ENCODE peak calls at places on chromosomes 11 and 22, in six cellular contexts. P is ovary, O is hepatocyte, U is H9, D is psoas muscle, H is cardiac muscle cell. Q is an unnamed sample. For H3K4me1, the result is how much of the 10 kb centered on the place peaks cover.

GRCh38 chr22:49647346-49648026 is 180.2 kb downstream of the BRD1 start:
- DNase-seq in U (no peak), P (no peak), D (no peak), O (no peak), H (no peak), Q (no peak)

GRCh38 chr22:48784701-48785503 is 1042.8 kb downstream of the BRD1 start:
- DNase-seq in H (no peak), P (no peak), O (no peak), D (no peak), U (no peak), Q (no peak)

GRCh38 chr22:48944756-48945620 is 882.7 kb downstream of the BRD1 start:
- DNase-seq in P (no peak), U (peak), H (no peak), O (no peak), D (no peak), Q (no peak)

GRCh38 chr11:57482782-57483569 is 22.6 kb downstream of the RTN4RL2 start:
- DNase-seq in U (peak), O (peak), P (peak), D (peak), H (peak), Q (peak)

GRCh38 chr22:44455151-44455962 is 42.7 kb downstream of the RTL6 start:
- DNase-seq in U (no peak), O (no peak), H (no peak), D (no peak), P (no peak), Q (no peak)

GRCh38 chr11:65932558-65932919 is 12.7 kb upstream of the TSGA10IP start:
- DNase-seq in P (no peak), H (peak), U (peak), D (no peak), O (no peak), Q (peak)

GRCh38 chr11:132648841-132649240 is 883.5 kb downstream of the OPCML start:
- DNase-seq in D (no peak), H (no peak), O (no peak), P (no peak), U (no peak), Q (no peak)

GRCh38 chr11:126755494-126755893 is 245.1 kb downstream of the KIRREL3 start:
- DNase-seq in P (no peak), D (no peak), H (no peak), U (no peak), O (no peak), Q (no peak)

GRCh38 chr22:50715250-50715649 is 22.8 kb upstream of the ACR start:
- DNase-seq in U (no peak), H (no peak), O (no peak), D (no peak), P (no peak), Q (no peak)

GRCh38 chr22:31344369-31345330 is 1.5 kb downstream of the PATZ1 start:
- DNase-seq in O (peak), U (peak), P (peak), D (peak), H (peak), Q (no peak)

GRCh38 chr22:28813772-28814518 is 13.6 kb upstream of the XBP1 start:
- DNase-seq in O (peak), P (no peak), D (no peak), H (no peak), U (no peak), Q (no peak)

GRCh38 chr11:117792241-117792640 is 4.8 kb downstream of the DSCAML1 start:
- DNase-seq in O (no peak), H (no peak), P (no peak), D (no peak), U (no peak), Q (no peak)

GRCh38 chr11:83011333-83012167 is 60.1 kb downstream of the RAB30 start:
- DNase-seq in H (no peak), U (no peak), D (no peak), P (no peak), O (no peak), Q (peak)

GRCh38 chr11:64600281-64600992 is 9.4 kb downstream of the SLC22A12 start:
- DNase-seq in O (no peak), D (peak), P (peak), U (no peak), H (no peak), Q (no peak)

GRCh38 chr11:116725434-116726221 is 47.2 kb downstream of the BUD13 start:
- DNase-seq in H (no peak), U (no peak), O (no peak), P (no peak), D (no peak), Q (no peak)

GRCh38 chr11:45104006-45104789 is 42.2 kb upstream of the PRDM11 start:
- DNase-seq in D (no peak), U (no peak), H (no peak), P (no peak), O (peak), Q (no peak)

GRCh38 chr11:113147249-113147648 is 167.1 kb upstream of the TTC12 start:
- DNase-seq in O (no peak), H (peak), P (no peak), D (no peak), U (peak), Q (peak)

DNA sequence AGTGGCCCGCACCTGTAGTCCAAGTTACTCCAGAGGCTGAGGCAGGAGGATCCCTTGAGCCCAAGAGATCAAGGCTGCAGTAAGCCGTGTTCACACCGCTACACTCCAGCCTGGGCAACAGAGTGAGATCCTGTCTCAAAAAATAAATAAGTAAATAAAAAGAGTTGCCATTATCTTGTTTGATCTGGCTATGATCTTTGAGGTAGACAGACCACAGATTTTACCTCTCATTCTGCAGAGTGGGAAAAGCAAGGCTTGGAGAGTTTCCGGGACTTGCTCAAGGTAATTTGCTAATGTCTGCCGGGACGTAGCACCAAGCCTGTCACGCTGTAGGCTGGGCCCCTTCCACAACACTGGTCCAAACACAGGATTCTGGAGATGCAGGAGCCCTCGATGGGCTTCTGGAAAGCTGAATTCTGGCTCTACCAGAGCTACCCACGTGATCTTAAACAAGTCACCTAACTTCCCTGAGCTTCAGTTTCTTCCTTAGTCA is 6.8 kb downstream of the GRAP2 start:
- DNase-seq in U (no peak), P (no peak), D (no peak), O (no peak), H (no peak), Q (no peak)
- H3K4me1 ChIP-seq in U (under half), P (under half), D (under half), O (under half), H (under half), Q (under half)

GRCh38 chr11:120810251-120810650 is 213.7 kb upstream of the TBCEL start:
- DNase-seq in O (no peak), P (no peak), U (no peak), D (no peak), H (no peak), Q (no peak)

GRCh38 chr11:120801801-120802689 is 221.9 kb upstream of the TBCEL start:
- DNase-seq in O (peak), H (peak), U (peak), D (no peak), P (peak), Q (peak)

GRCh38 chr11:120808616-120809050 is 215.3 kb upstream of the TBCEL start:
- DNase-seq in D (no peak), H (no peak), O (no peak), U (no peak), P (no peak), Q (no peak)

GRCh38 chr11:120807414-120808150 is 216.3 kb upstream of the TBCEL start:
- DNase-seq in U (peak), D (no peak), H (no peak), O (peak), P (no peak), Q (no peak)

DNA sequence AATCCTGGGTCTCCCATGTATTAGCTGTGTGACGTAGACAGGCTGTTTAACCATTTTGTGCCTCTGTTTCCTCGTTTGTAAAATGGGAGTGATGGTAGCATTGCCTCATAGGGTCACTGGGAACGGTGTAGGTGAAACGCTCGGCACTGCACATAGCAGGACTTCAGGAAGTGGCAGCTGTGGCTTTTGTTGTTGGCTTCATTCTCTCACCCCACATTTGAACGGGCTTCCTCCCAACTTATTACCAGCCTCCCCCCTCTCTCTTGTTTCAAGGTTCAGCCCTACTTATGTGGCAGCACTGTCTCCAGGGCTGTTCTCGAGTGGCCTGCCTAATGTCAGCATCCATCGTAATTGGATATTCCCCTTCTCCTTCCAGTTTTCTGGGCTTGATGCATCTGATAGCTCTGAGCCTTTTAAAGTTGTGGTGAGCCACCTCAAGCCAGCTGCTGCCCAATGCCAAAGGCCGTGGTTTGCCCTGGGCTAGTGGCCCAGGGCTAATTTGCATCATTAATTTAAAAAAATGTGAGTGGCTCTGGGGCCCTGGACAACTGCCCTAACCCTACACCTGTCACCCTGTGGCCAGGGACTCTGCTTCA is 217.8 kb upstream of the TBCEL start:
- DNase-seq in U (no peak), D (no peak), P (no peak), H (no peak), O (no peak), Q (peak)
- H3K4me1 ChIP-seq in U (under half), D (under half), P (under half), H (under half), O (under half), Q (under half)

GRCh38 chr11:79083346-79083745 is 357.5 kb downstream of the TENM4 start:
- DNase-seq in O (no peak), P (no peak), D (no peak), U (no peak), H (no peak), Q (no peak)

GRCh38 chr11:79086056-79086455 is 354.8 kb downstream of the TENM4 start:
- DNase-seq in H (no peak), O (no peak), P (no peak), U (no peak), D (no peak), Q (peak)

GRCh38 chr11:79082920-79083319 is 357.9 kb downstream of the TENM4 start:
- DNase-seq in O (no peak), U (no peak), P (no peak), D (no peak), H (no peak), Q (no peak)

GRCh38 chr11:79082280-79082679 is 358.6 kb downstream of the TENM4 start:
- DNase-seq in U (no peak), P (no peak), D (no peak), H (no peak), O (no peak), Q (no peak)

DNA sequence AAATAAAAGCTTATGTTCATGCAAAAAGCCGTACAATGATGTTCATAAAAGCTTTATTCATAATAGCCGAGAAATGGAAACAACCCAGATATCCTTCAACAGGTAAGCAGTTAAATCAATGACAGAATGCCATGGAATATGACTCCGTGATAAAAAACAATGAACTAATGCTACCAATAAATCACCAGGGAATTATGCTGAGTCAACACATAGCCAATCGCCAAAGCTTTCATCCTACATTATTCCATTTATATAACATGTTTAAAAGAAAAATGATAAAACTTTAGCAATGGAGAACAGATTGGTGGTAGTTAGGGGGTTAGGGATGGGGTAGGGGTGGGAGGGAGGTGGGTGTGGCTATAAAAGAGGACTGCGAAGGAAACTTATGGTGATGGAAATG is 356.4 kb downstream of the TENM4 start:
- DNase-seq in U (no peak), O (no peak), P (no peak), D (no peak), H (no peak), Q (no peak)
- H3K4me1 ChIP-seq in U (under half), O (under half), P (under half), D (under half), H (under half), Q (half or more)

GRCh38 chr22:47388778-47389177 is 626.3 kb downstream of the TBC1D22A start:
- DNase-seq in H (no peak), P (peak), O (no peak), U (no peak), D (no peak), Q (no peak)
- H3K4me1 ChIP-seq in H (under half), P (under half), O (under half), U (under half), D (under half), Q (under half)

GRCh38 chr11:67367836-67368227 is 5.6 kb downstream of the CLCF1 start:
- DNase-seq in P (no peak), D (no peak), O (no peak), H (no peak), U (no peak), Q (no peak)
- H3K4me1 ChIP-seq in P (under half), D (under half), O (half or more), H (under half), U (under half), Q (under half)

DNA sequence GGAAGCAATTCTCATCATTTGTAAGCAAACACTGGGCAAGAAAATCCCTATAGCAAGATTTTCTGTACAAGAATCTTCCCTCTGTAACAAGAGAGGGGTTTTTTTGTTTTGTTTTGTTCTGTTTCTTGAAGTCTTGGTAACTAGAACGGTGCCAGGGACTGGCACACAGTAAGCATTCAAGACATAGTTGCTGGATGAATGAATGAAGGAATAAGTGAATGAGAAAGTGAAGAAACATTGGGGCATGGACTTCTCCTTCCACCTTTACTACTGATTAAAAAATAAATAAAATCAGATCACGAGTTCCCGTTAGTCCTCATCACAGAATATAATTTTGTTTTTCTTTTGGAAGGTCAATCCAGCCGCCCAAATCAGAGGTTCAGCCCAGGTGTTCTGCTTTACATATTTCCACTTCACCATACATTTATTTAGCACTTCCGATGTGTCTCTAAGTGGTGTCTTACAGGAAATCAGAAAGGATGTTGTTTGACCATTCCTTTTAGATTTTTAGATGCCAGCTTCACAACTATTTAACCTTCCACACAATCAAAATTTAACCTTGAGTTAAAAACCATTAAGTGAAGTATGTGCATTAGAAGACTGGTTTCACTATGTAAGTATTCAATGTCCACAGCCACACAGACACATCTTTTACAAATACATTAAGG is 281.2 kb downstream of the CADM1 start:
- DNase-seq in U (no peak), H (no peak), O (no peak), D (no peak), P (no peak), Q (no peak)
- H3K4me1 ChIP-seq in U (under half), H (under half), O (under half), D (under half), P (under half), Q (under half)

GRCh38 chr11:14907411-14908213 is 15.6 kb upstream of the CYP2R1 start:
- DNase-seq in O (peak), D (peak), P (peak), U (peak), H (peak), Q (peak)
- H3K4me1 ChIP-seq in O (under half), D (under half), P (under half), U (under half), H (under half), Q (under half)

DNA sequence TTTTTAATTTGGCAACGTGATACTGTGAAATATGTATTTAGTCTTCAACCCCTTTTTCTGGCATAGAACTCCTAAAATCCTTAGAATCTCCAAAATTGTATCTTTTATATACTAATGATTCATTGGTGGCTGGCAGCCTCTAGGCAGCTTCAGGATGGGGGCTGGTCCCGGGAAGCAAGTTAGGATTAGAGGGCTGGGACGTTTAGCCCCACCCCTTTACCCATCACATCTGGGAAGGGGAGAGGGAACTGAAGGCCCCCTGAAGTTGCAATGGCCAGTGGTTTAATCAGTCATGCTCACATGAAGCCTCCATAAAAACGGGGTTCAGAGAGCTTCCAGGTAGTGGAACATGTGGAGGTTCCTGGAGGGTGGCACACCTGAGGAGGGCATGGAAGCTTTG is 7.1 kb downstream of the IL17RA start:
- DNase-seq in O (no peak), P (no peak), D (no peak), H (no peak), U (no peak), Q (no peak)
- H3K4me1 ChIP-seq in O (under half), P (under half), D (under half), H (under half), U (under half), Q (under half)

Q was measured in SJCRH30.